ENCODE peak calls at places on chromosomes 6 and 20, in seven cellular contexts. L, M, Z, E, R, V and X are unnamed samples.

GRCh38 chr6:150139533-150139932 is 3.3 kb upstream of the PPP1R14C start:
- DNase-seq in L (no peak), R (no peak), M (no peak), E (no peak), V (no peak), Z (no peak), X (no peak)

GRCh38 chr6:53049389-53049788 is 15.8 kb upstream of the FBXO9 start:
- DNase-seq in Z (no peak), V (no peak), M (no peak), R (no peak), E (no peak), L (no peak), X (no peak)

GRCh38 chr20:18055261-18055660 is 2.5 kb downstream of the OVOL2 start:
- DNase-seq in E (no peak), M (peak; percentile 82), R (no peak), Z (no peak), V (no peak), L (no peak), X (peak; percentile 76)

GRCh38 chr6:107488174-107488874 is 1.6 kb upstream of the SOBP start:
- DNase-seq in V (no peak), E (peak; percentile 31), L (no peak), R (no peak), Z (peak; percentile 8), M (no peak), X (no peak)

GRCh38 chr6:130933712-130934200 is 106.5 kb downstream of the SMLR1 start:
- DNase-seq in V (no peak), R (no peak), E (no peak), L (peak; percentile 51), M (peak; percentile 61), Z (peak; percentile 56), X (no peak)

GRCh38 chr6:112877134-112878100 is 530.3 kb downstream of the RFPL4B start:
- DNase-seq in L (peak; percentile 93), M (peak; percentile 68), V (no peak), R (no peak), Z (peak; percentile 79), E (peak; percentile 28), X (no peak)

GRCh38 chr6:29516108-29516507 is 28.4 kb upstream of the MAS1L start:
- DNase-seq in V (no peak), L (peak; percentile 5), R (no peak), Z (no peak), M (no peak), E (no peak), X (no peak)

GRCh38 chr6:10338151-10338550 is 76.7 kb downstream of the TFAP2A start:
- DNase-seq in M (no peak), Z (peak; percentile 33), L (no peak), V (no peak), R (no peak), E (no peak), X (no peak)

GRCh38 chr20:58260006-58260405 is 31.6 kb upstream of the ANKRD60 start:
- DNase-seq in M (no peak), V (no peak), Z (no peak), E (no peak), R (no peak), L (no peak), X (no peak)

GRCh38 chr20:11001767-11002540 is 328.2 kb upstream of the JAG1 start:
- DNase-seq in R (no peak), L (peak; percentile 56), V (no peak), Z (peak; percentile 68), M (peak; percentile 47), E (no peak), X (no peak)

GRCh38 chr6:41367700-41368099 is 32.3 kb downstream of the NCR2 start:
- DNase-seq in Z (peak; percentile 75), R (no peak), L (peak; percentile 48), E (peak; percentile 90), V (peak; percentile 79), M (peak; percentile 92), X (peak; percentile 88)

GRCh38 chr6:10140824-10141223 is 274.1 kb downstream of the TFAP2A start:
- DNase-seq in M (no peak), V (no peak), R (no peak), L (no peak), Z (no peak), E (no peak), X (no peak)

GRCh38 chr6:121647905-121648304 is 212.5 kb downstream of the GJA1 start:
- DNase-seq in R (no peak), E (no peak), L (peak; percentile 78), M (peak; percentile 7), V (no peak), Z (no peak), X (no peak)

GRCh38 chr6:98634569-98634968 is 199.8 kb upstream of the POU3F2 start:
- DNase-seq in R (no peak), L (no peak), M (peak; percentile 75), E (peak; percentile 38), V (no peak), Z (no peak), X (peak; percentile 53)

GRCh38 chr20:10498196-10498595 is 63.1 kb downstream of the SLX4IP start:
- DNase-seq in Z (no peak), L (no peak), M (peak; percentile 68), E (no peak), R (no peak), V (no peak), X (no peak)

GRCh38 chr6:159113223-159113622 is 56.0 kb upstream of the FNDC1 start:
- DNase-seq in R (no peak), L (no peak), E (no peak), Z (no peak), V (no peak), M (no peak), X (no peak)

GRCh38 chr20:59137532-59137931 is 26.1 kb upstream of the ZNF831 start:
- DNase-seq in V (no peak), E (no peak), M (no peak), L (no peak), Z (no peak), R (no peak), X (no peak)

GRCh38 chr6:149365197-149365596 is 34.9 kb upstream of the SUMO4 start:
- DNase-seq in E (no peak), M (no peak), R (no peak), V (no peak), L (no peak), Z (no peak), X (no peak)

GRCh38 chr6:90811596-90812226 is 224.8 kb upstream of the MAP3K7 start:
- DNase-seq in L (no peak), E (no peak), M (no peak), Z (no peak), R (no peak), V (no peak), X (no peak)

GRCh38 chr6:45746046-45746445 is 269.6 kb downstream of the CLIC5 start:
- DNase-seq in M (peak; percentile 14), L (peak; percentile 49), E (no peak), R (no peak), Z (no peak), V (no peak), X (no peak)

GRCh38 chr20:52766645-52767435 is 205.3 kb upstream of the TSHZ2 start:
- DNase-seq in E (no peak), R (no peak), V (no peak), M (no peak), Z (no peak), L (no peak), X (no peak)

GRCh38 chr20:5316188-5317158 is at the start of gene PROKR2:
- DNase-seq in M (peak; percentile 78), L (no peak), R (no peak), V (peak; percentile 88), E (peak; percentile 88), Z (peak; percentile 4), X (peak; percentile 82)

GRCh38 chr6:27795697-27796494 is 116.3 kb downstream of the OR2B2 start:
- DNase-seq in L (peak; percentile 89), R (peak; percentile 91), E (peak; percentile 79), M (peak; percentile 95), V (peak; percentile 75), Z (peak; percentile 94), X (no peak)

GRCh38 chr6:40671338-40672050 is 84.3 kb upstream of the LRFN2 start:
- DNase-seq in E (no peak), R (no peak), Z (no peak), L (no peak), M (no peak), V (no peak), X (no peak)

GRCh38 chr20:63686094-63686491 is 10.4 kb upstream of the TNFRSF6B start:
- DNase-seq in R (no peak), L (no peak), V (no peak), E (no peak), M (no peak), Z (no peak), X (no peak)
- H3K9ac ChIP-seq in R (no peak overlapping the region), L (no peak overlapping the region), V (peak overlapping the region; percentile 22), E (no peak overlapping the region), M (no peak overlapping the region), Z (peak overlapping the region; percentile 76), X (no peak overlapping the region)

DNA sequence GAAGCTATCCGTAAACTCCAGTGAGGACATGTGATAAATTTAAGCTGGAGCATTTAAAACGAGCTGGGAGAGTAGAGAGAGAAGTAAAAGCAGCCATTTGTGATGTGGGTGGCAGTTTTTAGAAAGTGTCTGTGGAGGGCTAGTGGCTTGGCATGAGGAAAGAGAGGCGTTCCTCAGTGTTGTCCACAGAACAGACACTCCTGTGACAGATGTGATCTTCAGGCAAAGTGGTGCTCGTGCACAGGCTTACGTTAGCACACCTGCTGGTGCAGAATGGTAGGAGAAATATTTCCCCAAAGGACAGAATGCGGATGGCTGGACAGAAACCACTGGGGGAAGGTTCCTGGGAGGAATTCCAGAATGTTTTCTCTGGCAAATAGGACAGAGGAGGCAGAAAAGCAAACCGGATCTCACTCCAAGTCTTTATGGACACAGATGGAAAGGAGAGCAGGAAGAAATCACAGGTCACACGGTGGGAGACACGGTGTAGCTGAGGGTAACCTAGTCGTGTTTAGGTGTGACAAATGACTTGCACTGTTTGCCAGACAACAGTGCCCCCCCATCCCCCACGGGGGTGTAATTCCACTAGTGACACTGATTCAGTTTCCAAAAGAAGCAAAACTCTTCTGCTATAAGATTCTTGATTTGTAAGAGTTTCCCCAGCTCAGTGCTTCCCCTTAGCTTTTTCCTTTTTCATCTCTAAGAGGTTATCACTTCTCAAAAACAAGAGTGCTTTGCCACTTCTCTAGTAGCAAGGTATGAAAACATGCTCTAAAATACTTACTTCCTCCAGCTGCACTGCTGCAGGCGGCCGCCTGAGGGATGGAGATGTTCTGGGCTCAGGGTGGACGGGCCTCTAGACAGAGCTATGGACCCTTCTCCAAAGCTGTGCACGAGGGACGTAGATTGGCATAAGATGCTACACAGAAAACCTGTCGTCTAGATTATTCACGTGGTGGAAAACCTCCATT is 293.2 kb downstream of the QKI start:
- DNase-seq in L (no peak), R (no peak), Z (no peak), V (no peak), M (no peak), E (no peak), X (no peak)
- H3K9ac ChIP-seq in L (no peak overlapping the region), R (peak overlapping the region; percentile 28), Z (peak overlapping the region; percentile 27), V (no peak overlapping the region), M (no peak overlapping the region), E (no peak overlapping the region), X (no peak overlapping the region)

GRCh38 chr20:38260025-38260377 is 534 bp downstream of the KIAA1755 start:
- DNase-seq in V (no peak), Z (no peak), M (no peak), R (no peak), L (no peak), E (no peak), X (no peak)
- H3K9ac ChIP-seq in V (no peak overlapping the region), Z (peak overlapping the region; percentile 85), M (no peak overlapping the region), R (no peak overlapping the region), L (peak overlapping the region; percentile 72), E (no peak overlapping the region), X (no peak overlapping the region)

DNA sequence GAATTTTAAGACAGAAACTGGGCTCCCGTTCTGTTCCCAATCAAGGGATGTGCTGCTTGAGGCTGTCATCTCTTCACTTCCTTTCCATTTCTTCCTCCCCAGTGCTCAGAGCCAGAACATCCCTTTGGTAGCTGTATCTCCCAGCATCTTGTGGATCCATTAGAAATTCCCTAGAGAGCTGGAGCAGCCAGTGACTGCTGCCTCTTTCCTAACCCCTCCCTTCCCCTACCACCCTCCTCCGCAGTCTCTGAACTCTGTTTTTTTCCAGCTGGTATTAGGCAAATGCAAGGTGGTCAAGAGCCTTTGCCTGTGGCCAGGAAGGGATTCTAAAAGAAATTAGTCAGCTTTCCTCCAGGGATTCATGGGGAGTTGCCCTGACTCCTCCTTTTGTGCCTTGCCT is 208.0 kb downstream of the EYA2 start:
- DNase-seq in E (no peak), M (no peak), L (no peak), V (no peak), R (no peak), Z (no peak), X (no peak)
- H3K9ac ChIP-seq in E (no peak overlapping the region), M (no peak overlapping the region), L (no peak overlapping the region), V (no peak overlapping the region), R (no peak overlapping the region), Z (no peak overlapping the region), X (no peak overlapping the region)